ENCODE peak calls at places on chromosome 12, in six cellular contexts. One of them, this sample, is unnamed.

GRCh38 chr12:58541300-58541690 is 379.0 kb downstream of the LRIG3 start:
- DNase-seq in GM19239: no peak
- DNase-seq in H9: no peak
- DNase-seq in NCI-H748 treated with DMSO at 0.1 percent for 48 hours: no peak
- DNase-seq in cardiac muscle cell: peak
- DNase-seq in cardiac fibroblast: peak
- DNase-seq in this sample: no peak

GRCh38 chr12:64739778-64740177 is 19.4 kb downstream of the GNS start:
- DNase-seq in GM19239: no peak
- DNase-seq in H9: no peak
- DNase-seq in NCI-H748 treated with DMSO at 0.1 percent for 48 hours: no peak
- DNase-seq in cardiac muscle cell: no peak
- DNase-seq in cardiac fibroblast: no peak
- DNase-seq in this sample: no peak

GRCh38 chr12:128974881-128975280 is 121.6 kb downstream of the GLT1D1 start:
- DNase-seq in GM19239: no peak
- DNase-seq in H9: no peak
- DNase-seq in NCI-H748 treated with DMSO at 0.1 percent for 48 hours: no peak
- DNase-seq in cardiac muscle cell: no peak
- DNase-seq in cardiac fibroblast: no peak
- DNase-seq in this sample: no peak

GRCh38 chr12:127189992-127190391 is 1077.0 kb upstream of the TMEM132C start:
- DNase-seq in GM19239: no peak
- DNase-seq in H9: no peak
- DNase-seq in NCI-H748 treated with DMSO at 0.1 percent for 48 hours: no peak
- DNase-seq in cardiac muscle cell: no peak
- DNase-seq in cardiac fibroblast: no peak
- DNase-seq in this sample: no peak

GRCh38 chr12:81170072-81170471 is 92.2 kb downstream of the ACSS3 start:
- DNase-seq in GM19239: no peak
- DNase-seq in H9: no peak
- DNase-seq in NCI-H748 treated with DMSO at 0.1 percent for 48 hours: no peak
- DNase-seq in cardiac muscle cell: no peak
- DNase-seq in cardiac fibroblast: peak
- DNase-seq in this sample: no peak

GRCh38 chr12:113142886-113143329 is 6.6 kb upstream of the CFAP73 start:
- DNase-seq in GM19239: no peak
- DNase-seq in H9: no peak
- DNase-seq in NCI-H748 treated with DMSO at 0.1 percent for 48 hours: no peak
- DNase-seq in cardiac muscle cell: no peak
- DNase-seq in cardiac fibroblast: no peak
- DNase-seq in this sample: no peak

GRCh38 chr12:67996347-67996746 is 7.1 kb downstream of the IFNG-AS1 start:
- DNase-seq in GM19239: no peak
- DNase-seq in H9: no peak
- DNase-seq in NCI-H748 treated with DMSO at 0.1 percent for 48 hours: no peak
- DNase-seq in cardiac muscle cell: no peak
- DNase-seq in cardiac fibroblast: no peak
- DNase-seq in this sample: no peak

GRCh38 chr12:62660763-62661162 is 194.1 kb downstream of the MON2 start:
- DNase-seq in GM19239: no peak
- DNase-seq in H9: no peak
- DNase-seq in NCI-H748 treated with DMSO at 0.1 percent for 48 hours: no peak
- DNase-seq in cardiac muscle cell: no peak
- DNase-seq in cardiac fibroblast: peak
- DNase-seq in this sample: peak

GRCh38 chr12:1845010-1845409 is 24.6 kb downstream of the LRTM2 start:
- DNase-seq in GM19239: no peak
- DNase-seq in H9: no peak
- DNase-seq in NCI-H748 treated with DMSO at 0.1 percent for 48 hours: no peak
- DNase-seq in cardiac muscle cell: no peak
- DNase-seq in cardiac fibroblast: no peak
- DNase-seq in this sample: no peak

GRCh38 chr12:131950182-131950913 is 606 bp downstream of the EP400 start:
- DNase-seq in GM19239: no peak
- DNase-seq in H9: no peak
- DNase-seq in NCI-H748 treated with DMSO at 0.1 percent for 48 hours: no peak
- DNase-seq in cardiac muscle cell: peak
- DNase-seq in cardiac fibroblast: no peak
- DNase-seq in this sample: peak

GRCh38 chr12:124700810-124701594 is 133.6 kb upstream of the NCOR2 start:
- DNase-seq in GM19239: no peak
- DNase-seq in H9: peak
- DNase-seq in NCI-H748 treated with DMSO at 0.1 percent for 48 hours: no peak
- DNase-seq in cardiac muscle cell: peak
- DNase-seq in cardiac fibroblast: peak
- DNase-seq in this sample: peak

GRCh38 chr12:113135178-113136127 is at the start of gene RASAL1:
- DNase-seq in GM19239: no peak
- DNase-seq in H9: peak
- DNase-seq in NCI-H748 treated with DMSO at 0.1 percent for 48 hours: peak
- DNase-seq in cardiac muscle cell: peak
- DNase-seq in cardiac fibroblast: no peak
- DNase-seq in this sample: no peak